ENCODE peak calls at places on chromosome 16, in four cellular contexts. Z is A549, E is left ventricle myocardium superior, R is kidney tubule cell. M is an unnamed sample.

GRCh38 chr16:80144191-80144590 is 396.6 kb upstream of the DYNLRB2 start:
- DNase-seq in R (peak), E (no peak), Z (no peak), M (no peak)

GRCh38 chr16:11609474-11610120 is 22.9 kb upstream of the LITAF start:
- DNase-seq in Z (no peak), E (no peak), R (peak), M (peak)

GRCh38 chr16:29807426-29808218 is 1.3 kb downstream of the MAZ start:
- DNase-seq in E (peak), Z (no peak), R (peak), M (peak)

GRCh38 chr16:2194166-2194834 is 2.1 kb downstream of the CASKIN1 start:
- DNase-seq in E (no peak), Z (peak), R (peak), M (no peak)

GRCh38 chr16:70534949-70535348 is 11.3 kb downstream of the SF3B3 start:
- DNase-seq in R (no peak), E (no peak), Z (no peak), M (no peak)

GRCh38 chr16:89094252-89094901 is 725 bp downstream of the ACSF3 start:
- DNase-seq in R (peak), E (peak), Z (peak), M (no peak)

GRCh38 chr16:56189990-56190902 is 1.0 kb upstream of the GNAO1 start:
- DNase-seq in R (no peak), E (peak), Z (no peak), M (no peak)

GRCh38 chr16:11550651-11551498 is 35.8 kb downstream of the LITAF start:
- DNase-seq in E (no peak), R (no peak), Z (no peak), M (no peak)

GRCh38 chr16:76683051-76683450 is 405.9 kb downstream of the CNTNAP4 start:
- DNase-seq in E (no peak), Z (no peak), R (no peak), M (no peak)

GRCh38 chr16:67198238-67198734 is 645 bp upstream of the ELMO3 start:
- DNase-seq in E (peak), Z (peak), R (peak), M (peak)

GRCh38 chr16:73047536-73048291 is at the start of gene ZFHX3:
- DNase-seq in R (peak), Z (no peak), E (peak), M (peak)

GRCh38 chr16:50573947-50574751 is 26.0 kb downstream of the NKD1 start:
- DNase-seq in Z (no peak), E (peak), R (no peak), M (no peak)

GRCh38 chr16:85689285-85689949 is 663 bp upstream of the GINS2 start:
- DNase-seq in Z (peak), R (no peak), E (no peak), M (peak)

GRCh38 chr16:11329080-11329491 is 16.2 kb upstream of the RMI2 start:
- DNase-seq in Z (peak), E (no peak), R (peak), M (no peak)

GRCh38 chr16:30535777-30536190 is 1.1 kb upstream of the ZNF747 start:
- DNase-seq in R (peak), E (peak), Z (no peak), M (peak)

GRCh38 chr16:566475-567361 is at the start of gene NHLRC4:
- DNase-seq in Z (no peak), E (peak), R (peak), M (no peak)

GRCh38 chr16:10895053-10895946 is 18.3 kb downstream of the CIITA start:
- DNase-seq in Z (peak), R (peak), E (peak), M (no peak)

GRCh38 chr16:26175944-26176343 is 484.2 kb downstream of the HS3ST4 start:
- DNase-seq in Z (no peak), E (no peak), R (no peak), M (no peak)

GRCh38 chr16:46918905-46919792 is 35.0 kb downstream of the GPT2 start:
- DNase-seq in Z (no peak), E (no peak), R (no peak), M (no peak)

GRCh38 chr16:12214509-12214908 is 238.0 kb downstream of the SNX29 start:
- DNase-seq in Z (no peak), E (no peak), R (no peak), M (no peak)

GRCh38 chr16:78249056-78249455 is 149.6 kb downstream of the WWOX start:
- DNase-seq in E (peak), Z (no peak), R (peak), M (no peak)

GRCh38 chr16:28168991-28169554 is 42.7 kb downstream of the XPO6 start:
- DNase-seq in R (no peak), E (no peak), Z (no peak), M (no peak)

GRCh38 chr16:31301708-31302400 is 42.1 kb downstream of the ITGAM start:
- DNase-seq in Z (peak), R (no peak), E (no peak), M (no peak)

GRCh38 chr16:56547949-56548567 is 16.8 kb upstream of the MT4 start:
- DNase-seq in Z (no peak), R (no peak), E (no peak), M (no peak)

GRCh38 chr16:54121539-54122295 is 164.9 kb downstream of the IRX3 start:
- DNase-seq in E (no peak), Z (no peak), R (no peak), M (no peak)

GRCh38 chr16:55487048-55487803 is 8.2 kb downstream of the MMP2 start:
- DNase-seq in R (peak), E (peak), Z (no peak), M (no peak)

GRCh38 chr16:56203052-56203451 is 11.8 kb downstream of the GNAO1 start:
- DNase-seq in Z (peak), E (peak), R (peak), M (no peak)

GRCh38 chr16:88750854-88751253 is 34.2 kb downstream of the PIEZO1 start:
- DNase-seq in E (no peak), R (no peak), Z (no peak), M (peak)

GRCh38 chr16:56669005-56669839 is at the start of gene MT1H:
- DNase-seq in Z (no peak), E (no peak), R (no peak), M (peak)

GRCh38 chr16:84917492-84917891 is 93.8 kb downstream of the ZDHHC7 start:
- DNase-seq in E (no peak), R (no peak), Z (no peak), M (no peak)

GRCh38 chr16:4306439-4307214 is 9.2 kb upstream of the GLIS2 start:
- DNase-seq in Z (no peak), E (no peak), R (peak), M (peak)

GRCh38 chr16:14329727-14330363 is 258.7 kb downstream of the MRTFB start:
- DNase-seq in E (no peak), R (no peak), Z (no peak), M (no peak)

GRCh38 chr16:81446318-81447275 is 2.0 kb downstream of the CMIP start:
- DNase-seq in R (peak), Z (peak), E (no peak), M (no peak)

GRCh38 chr16:10941127-10941933 is 938 bp downstream of the DEXI start:
- DNase-seq in E (no peak), R (peak), Z (no peak), M (no peak)